ENCODE peak calls at places on chromosomes 1 and 21, in five cellular contexts. One of them, this sample, is unnamed.

GRCh38 chr1:52632732-52633290 is at the start of gene SHISAL2A:
- DNase-seq in retina: peak
- DNase-seq in GM12892: peak
- DNase-seq in NCI-H2171: no peak
- DNase-seq in HT1080: no peak
- DNase-seq in this sample: peak

GRCh38 chr1:205066221-205066818 is 17.9 kb downstream of the TMEM81 start:
- DNase-seq in NCI-H2171: no peak
- DNase-seq in retina: no peak
- DNase-seq in GM12892: no peak
- DNase-seq in HT1080: no peak
- DNase-seq in this sample: no peak

GRCh38 chr21:38742580-38743260 is 63.0 kb upstream of the ETS2 start:
- DNase-seq in retina: no peak
- DNase-seq in NCI-H2171: no peak
- DNase-seq in HT1080: no peak
- DNase-seq in GM12892: no peak
- DNase-seq in this sample: no peak

GRCh38 chr1:159012495-159012894 is 2.8 kb downstream of the IFI16 start:
- DNase-seq in NCI-H2171: no peak
- DNase-seq in retina: peak
- DNase-seq in HT1080: no peak
- DNase-seq in GM12892: no peak
- DNase-seq in this sample: no peak

GRCh38 chr1:228002792-228003191 is 4.0 kb upstream of the WNT3A start:
- DNase-seq in NCI-H2171: no peak
- DNase-seq in HT1080: no peak
- DNase-seq in retina: no peak
- DNase-seq in GM12892: no peak
- DNase-seq in this sample: no peak

GRCh38 chr1:25711555-25712298 is 88.3 kb upstream of the SELENON start:
- DNase-seq in HT1080: no peak
- DNase-seq in GM12892: no peak
- DNase-seq in NCI-H2171: no peak
- DNase-seq in retina: no peak
- DNase-seq in this sample: no peak

GRCh38 chr21:44365251-44365966 is 12.0 kb downstream of the TRPM2 start:
- DNase-seq in GM12892: no peak
- DNase-seq in HT1080: no peak
- DNase-seq in NCI-H2171: no peak
- DNase-seq in retina: no peak
- DNase-seq in this sample: no peak

GRCh38 chr1:54403808-54404261 is 2.4 kb downstream of the SSBP3 start:
- DNase-seq in HT1080: peak
- DNase-seq in NCI-H2171: no peak
- DNase-seq in retina: no peak
- DNase-seq in GM12892: no peak
- DNase-seq in this sample: no peak

GRCh38 chr1:202807367-202807925 is 775 bp downstream of the KDM5B start:
- DNase-seq in HT1080: no peak
- DNase-seq in retina: peak
- DNase-seq in GM12892: peak
- DNase-seq in NCI-H2171: peak
- DNase-seq in this sample: peak

GRCh38 chr1:10087210-10087609 is 54.5 kb downstream of the UBE4B start:
- DNase-seq in GM12892: no peak
- DNase-seq in HT1080: no peak
- DNase-seq in NCI-H2171: no peak
- DNase-seq in retina: no peak
- DNase-seq in this sample: no peak

GRCh38 chr1:89460348-89460747 is 64.3 kb upstream of the LRRC8B start:
- DNase-seq in retina: no peak
- DNase-seq in HT1080: no peak
- DNase-seq in GM12892: no peak
- DNase-seq in NCI-H2171: no peak
- DNase-seq in this sample: no peak

GRCh38 chr1:94068831-94069648 is 51.9 kb downstream of the ABCA4 start:
- DNase-seq in HT1080: no peak
- DNase-seq in retina: no peak
- DNase-seq in NCI-H2171: no peak
- DNase-seq in GM12892: no peak
- DNase-seq in this sample: no peak

GRCh38 chr1:38779491-38779890 is 80.1 kb downstream of the RRAGC start:
- DNase-seq in HT1080: no peak
- DNase-seq in GM12892: no peak
- DNase-seq in retina: no peak
- DNase-seq in NCI-H2171: no peak
- DNase-seq in this sample: no peak

GRCh38 chr1:34750610-34751009 is 4.2 kb upstream of the GJB5 start:
- DNase-seq in GM12892: no peak
- DNase-seq in retina: no peak
- DNase-seq in HT1080: no peak
- DNase-seq in NCI-H2171: no peak
- DNase-seq in this sample: no peak

GRCh38 chr1:113793878-113794834 is 18.1 kb downstream of the RSBN1 start:
- DNase-seq in NCI-H2171: no peak
- DNase-seq in GM12892: no peak
- DNase-seq in retina: no peak
- DNase-seq in HT1080: no peak
- DNase-seq in this sample: no peak

GRCh38 chr1:115107501-115108260 is 18.4 kb upstream of the TSPAN2 start:
- DNase-seq in NCI-H2171: no peak
- DNase-seq in retina: no peak
- DNase-seq in GM12892: no peak
- DNase-seq in HT1080: no peak
- DNase-seq in this sample: no peak

GRCh38 chr1:184757406-184757805 is 2.7 kb upstream of the EDEM3 start:
- DNase-seq in GM12892: no peak
- DNase-seq in retina: no peak
- DNase-seq in NCI-H2171: no peak
- DNase-seq in HT1080: no peak
- DNase-seq in this sample: no peak

GRCh38 chr1:217333939-217334338 is 297.0 kb downstream of the GPATCH2 start:
- DNase-seq in GM12892: peak
- DNase-seq in NCI-H2171: no peak
- DNase-seq in HT1080: peak
- DNase-seq in retina: peak
- DNase-seq in this sample: peak

GRCh38 chr21:28959367-28960099 is 33.1 kb downstream of the LTN1 start:
- DNase-seq in retina: no peak
- DNase-seq in NCI-H2171: no peak
- DNase-seq in HT1080: peak
- DNase-seq in GM12892: no peak
- DNase-seq in this sample: no peak

GRCh38 chr1:38872401-38873026 is 634 bp downstream of the MYCBP start:
- DNase-seq in NCI-H2171: no peak
- DNase-seq in retina: no peak
- DNase-seq in HT1080: no peak
- DNase-seq in GM12892: no peak
- DNase-seq in this sample: no peak

GRCh38 chr1:152880907-152881306 is 2.8 kb downstream of the SMCP start:
- DNase-seq in HT1080: no peak
- DNase-seq in GM12892: no peak
- DNase-seq in NCI-H2171: no peak
- DNase-seq in retina: no peak
- DNase-seq in this sample: no peak

GRCh38 chr1:116556289-116557006 is 14.4 kb downstream of the CD58 start:
- DNase-seq in HT1080: peak
- DNase-seq in retina: no peak
- DNase-seq in NCI-H2171: no peak
- DNase-seq in GM12892: no peak
- DNase-seq in this sample: no peak

GRCh38 chr1:228911225-228911624 is 175.9 kb downstream of the RHOU start:
- DNase-seq in retina: peak
- DNase-seq in NCI-H2171: no peak
- DNase-seq in GM12892: no peak
- DNase-seq in HT1080: no peak
- DNase-seq in this sample: peak

GRCh38 chr1:163535401-163535800 is 213.6 kb downstream of the NUF2 start:
- DNase-seq in NCI-H2171: no peak
- DNase-seq in retina: no peak
- DNase-seq in GM12892: no peak
- DNase-seq in HT1080: no peak
- DNase-seq in this sample: no peak

GRCh38 chr21:45496968-45497845 is 45.0 kb downstream of the SLC19A1 start:
- DNase-seq in HT1080: no peak
- DNase-seq in GM12892: no peak
- DNase-seq in retina: no peak
- DNase-seq in NCI-H2171: no peak
- DNase-seq in this sample: peak

GRCh38 chr1:47731730-47732129 is 265.5 kb downstream of the TRABD2B start:
- DNase-seq in GM12892: no peak
- DNase-seq in HT1080: no peak
- DNase-seq in NCI-H2171: no peak
- DNase-seq in retina: no peak
- DNase-seq in this sample: no peak

GRCh38 chr1:108829498-108829916 is 27.4 kb downstream of the AKNAD1 start:
- DNase-seq in retina: no peak
- DNase-seq in GM12892: no peak
- DNase-seq in HT1080: peak
- DNase-seq in NCI-H2171: no peak
- DNase-seq in this sample: no peak

GRCh38 chr1:153100241-153100640 is 5.9 kb upstream of the SPRR2E start:
- DNase-seq in HT1080: peak
- DNase-seq in GM12892: no peak
- DNase-seq in retina: no peak
- DNase-seq in NCI-H2171: no peak
- DNase-seq in this sample: no peak

GRCh38 chr1:214859647-214860046 is 222.9 kb upstream of the KCNK2 start:
- DNase-seq in GM12892: no peak
- DNase-seq in NCI-H2171: no peak
- DNase-seq in retina: no peak
- DNase-seq in HT1080: no peak
- DNase-seq in this sample: no peak

GRCh38 chr1:30886710-30887428 is 21.7 kb downstream of the SDC3 start:
- DNase-seq in GM12892: no peak
- DNase-seq in NCI-H2171: no peak
- DNase-seq in HT1080: no peak
- DNase-seq in retina: no peak
- DNase-seq in this sample: no peak

GRCh38 chr1:41110721-41111120 is 89.2 kb upstream of the SLFNL1 start:
- DNase-seq in retina: no peak
- DNase-seq in GM12892: no peak
- DNase-seq in HT1080: no peak
- DNase-seq in NCI-H2171: no peak
- DNase-seq in this sample: no peak

GRCh38 chr1:9231648-9232332 is 2.8 kb upstream of the H6PD start:
- DNase-seq in NCI-H2171: no peak
- DNase-seq in HT1080: peak
- DNase-seq in retina: no peak
- DNase-seq in GM12892: no peak
- DNase-seq in this sample: no peak

GRCh38 chr21:42937960-42938580 is 12.6 kb upstream of the ERVH48-1 start:
- DNase-seq in retina: no peak
- DNase-seq in GM12892: no peak
- DNase-seq in NCI-H2171: no peak
- DNase-seq in HT1080: no peak
- DNase-seq in this sample: no peak

GRCh38 chr1:165903672-165904071 is 76.3 kb downstream of the UCK2 start:
- DNase-seq in retina: no peak
- DNase-seq in HT1080: peak
- DNase-seq in NCI-H2171: peak
- DNase-seq in GM12892: no peak
- DNase-seq in this sample: no peak

GRCh38 chr1:48940354-48940753 is 163.7 kb upstream of the BEND5 start:
- DNase-seq in HT1080: no peak
- DNase-seq in GM12892: no peak
- DNase-seq in NCI-H2171: no peak
- DNase-seq in retina: no peak
- DNase-seq in this sample: no peak

This sample was measured in glutamatergic neuron.